ENCODE peak calls at places on chromosome 16, in four cellular contexts. I is NCI-H1436, C is gastrocnemius medialis, O is GM23338. Y is an unnamed sample.

GRCh38 chr16:82092711-82093110 is 57.7 kb downstream of the HSD17B2 start:
- DNase-seq in I (no peak), C (no peak), O (no peak), Y (no peak)

GRCh38 chr16:86307518-86307903 is 202.8 kb upstream of the FOXF1 start:
- DNase-seq in I (no peak), C (no peak), O (no peak), Y (peak; percentile 80)

GRCh38 chr16:49528035-49528434 is 154.4 kb downstream of the C16orf78 start:
- DNase-seq in I (no peak), C (no peak), O (no peak), Y (peak; percentile 33)

GRCh38 chr16:47592232-47592631 is 131.1 kb downstream of the PHKB start:
- DNase-seq in I (no peak), C (no peak), O (no peak), Y (no peak)

GRCh38 chr16:11528053-11528452 is 58.7 kb downstream of the LITAF start:
- DNase-seq in I (no peak), C (no peak), O (no peak), Y (no peak)

GRCh38 chr16:85491798-85492616 is 121.1 kb upstream of the GSE1 start:
- DNase-seq in I (no peak), C (peak; percentile 57), O (peak; percentile 83), Y (no peak)

GRCh38 chr16:67801889-67802288 is 4.5 kb downstream of the RANBP10 start:
- DNase-seq in I (no peak), C (no peak), O (no peak), Y (no peak)

GRCh38 chr16:11620243-11621003 is 33.7 kb upstream of the LITAF start:
- DNase-seq in I (no peak), C (no peak), O (no peak), Y (no peak)

GRCh38 chr16:11666108-11667055 is 1.9 kb upstream of the SNN start:
- DNase-seq in I (no peak), C (no peak), O (no peak), Y (no peak)

GRCh38 chr16:65697061-65697460 is 575.2 kb upstream of the CDH11 start:
- DNase-seq in I (no peak), C (no peak), O (no peak), Y (peak; percentile 57)

GRCh38 chr16:49622421-49623402 is 233.2 kb downstream of the ZNF423 start:
- DNase-seq in I (no peak), C (no peak), O (no peak), Y (no peak)

GRCh38 chr16:55982597-55982996 is 107.4 kb upstream of the CES5A start:
- DNase-seq in I (no peak), C (no peak), O (no peak), Y (no peak)

GRCh38 chr16:71460246-71460645 is 1.8 kb downstream of the ZNF23 start:
- DNase-seq in I (no peak), C (no peak), O (no peak), Y (peak; percentile 80)

GRCh38 chr16:58022601-58023371 is 2.8 kb upstream of the MMP15 start:
- DNase-seq in I (no peak), C (no peak), O (peak; percentile 29), Y (peak; percentile 79)

GRCh38 chr16:1413684-1414531 is 596 bp downstream of the UNKL start:
- DNase-seq in I (peak; percentile 36), C (no peak), O (peak; percentile 84), Y (peak; percentile 66)

GRCh38 chr16:57616871-57617270 is 11.6 kb upstream of the ADGRG1 start:
- DNase-seq in I (no peak), C (no peak), O (no peak), Y (no peak)

GRCh38 chr16:84040823-84041391 is 1.7 kb downstream of the SLC38A8 start:
- DNase-seq in I (no peak), C (no peak), O (no peak), Y (peak; percentile 48)

GRCh38 chr16:50139580-50139979 is 13.5 kb upstream of the TENT4B start:
- DNase-seq in I (no peak), C (no peak), O (no peak), Y (no peak)

GRCh38 chr16:64121473-64121872 is 1000.4 kb downstream of the CDH11 start:
- DNase-seq in I (no peak), C (no peak), O (no peak), Y (peak; percentile 74)

GRCh38 chr16:18788828-18789514 is 1.2 kb downstream of the RPS15A start:
- DNase-seq in I (no peak), C (no peak), O (no peak), Y (peak; percentile 50)

GRCh38 chr16:50683689-50684374 is 2.7 kb upstream of the SNX20 start:
- DNase-seq in I (no peak), C (no peak), O (no peak), Y (no peak)

GRCh38 chr16:85490971-85491771 is 122.0 kb upstream of the GSE1 start:
- DNase-seq in I (no peak), C (no peak), O (peak; percentile 76), Y (no peak)

GRCh38 chr16:9049241-9049640 is 42.2 kb upstream of the HAPSTR1 start:
- DNase-seq in I (no peak), C (no peak), O (no peak), Y (peak; percentile 80)

GRCh38 chr16:30926937-30927788 is 3.8 kb downstream of the FBXL19 start:
- DNase-seq in I (no peak), C (no peak), O (no peak), Y (no peak)

GRCh38 chr16:75238853-75239371 is 12.5 kb downstream of the BCAR1 start:
- DNase-seq in I (peak; percentile 39), C (no peak), O (no peak), Y (no peak)

GRCh38 chr16:24729967-24730815 is 740 bp downstream of the TNRC6A start:
- DNase-seq in I (no peak), C (peak; percentile 20), O (peak; percentile 51), Y (no peak)

GRCh38 chr16:2741168-2741567 is 11.3 kb upstream of the SRRM2 start:
- DNase-seq in I (no peak), C (no peak), O (no peak), Y (no peak)

GRCh38 chr16:67843343-67843765 is 1.2 kb downstream of the THAP11 start:
- DNase-seq in I (no peak), C (no peak), O (no peak), Y (peak; percentile 45)